ENCODE peak calls at places on chromosomes 13 and 19, in five cellular contexts. One of them, this sample, is unnamed.
A peak's percentile ranks its signal among the peaks of the same experiment; 100 is the strongest.

GRCh38 chr19:19595171-19595701 is 23.3 kb downstream of the PBX4 start:
- DNase-seq in left ventricle myocardium inferior: no peak
- DNase-seq in left colon: no peak
- DNase-seq in activated CD4-positive, alpha-beta T cell treated with anti-CD3 and anti-CD28 coated beads, Interleukin-2, amount 50 U/mL, for 48 hours: no peak
- DNase-seq in nephron progenitor cell: no peak
- DNase-seq in this sample: no peak

GRCh38 chr13:80379245-80379644 is 38.3 kb upstream of the SPRY2 start:
- DNase-seq in left ventricle myocardium inferior: no peak
- DNase-seq in left colon: no peak
- DNase-seq in activated CD4-positive, alpha-beta T cell treated with anti-CD3 and anti-CD28 coated beads, Interleukin-2, amount 50 U/mL, for 48 hours: no peak
- DNase-seq in nephron progenitor cell: no peak
- DNase-seq in this sample: no peak

GRCh38 chr19:16200038-16200775 is 2.5 kb downstream of the AP1M1 start:
- DNase-seq in left ventricle myocardium inferior: no peak
- DNase-seq in left colon: peak; percentile 3
- DNase-seq in activated CD4-positive, alpha-beta T cell treated with anti-CD3 and anti-CD28 coated beads, Interleukin-2, amount 50 U/mL, for 48 hours: no peak
- DNase-seq in nephron progenitor cell: no peak
- DNase-seq in this sample: peak; percentile 14

GRCh38 chr19:7074705-7075282 is 5.3 kb downstream of the ZNF557 start:
- DNase-seq in left ventricle myocardium inferior: no peak
- DNase-seq in left colon: no peak
- DNase-seq in activated CD4-positive, alpha-beta T cell treated with anti-CD3 and anti-CD28 coated beads, Interleukin-2, amount 50 U/mL, for 48 hours: no peak
- DNase-seq in nephron progenitor cell: no peak
- DNase-seq in this sample: no peak

GRCh38 chr13:51760592-51760991 is 43.4 kb downstream of the DHRS12 start:
- DNase-seq in left ventricle myocardium inferior: no peak
- DNase-seq in left colon: no peak
- DNase-seq in activated CD4-positive, alpha-beta T cell treated with anti-CD3 and anti-CD28 coated beads, Interleukin-2, amount 50 U/mL, for 48 hours: no peak
- DNase-seq in nephron progenitor cell: no peak
- DNase-seq in this sample: no peak

GRCh38 chr19:1975081-1975480 is 34.1 kb downstream of the CSNK1G2 start:
- DNase-seq in left ventricle myocardium inferior: no peak
- DNase-seq in left colon: no peak
- DNase-seq in activated CD4-positive, alpha-beta T cell treated with anti-CD3 and anti-CD28 coated beads, Interleukin-2, amount 50 U/mL, for 48 hours: no peak
- DNase-seq in nephron progenitor cell: no peak
- DNase-seq in this sample: no peak

GRCh38 chr13:113402471-113403254 is 38.7 kb upstream of the GRTP1 start:
- DNase-seq in left ventricle myocardium inferior: no peak
- DNase-seq in left colon: no peak
- DNase-seq in activated CD4-positive, alpha-beta T cell treated with anti-CD3 and anti-CD28 coated beads, Interleukin-2, amount 50 U/mL, for 48 hours: no peak
- DNase-seq in nephron progenitor cell: no peak
- DNase-seq in this sample: no peak

GRCh38 chr19:36213793-36214387 is 575 bp downstream of the ZNF565 start:
- DNase-seq in left ventricle myocardium inferior: no peak
- DNase-seq in left colon: no peak
- DNase-seq in activated CD4-positive, alpha-beta T cell treated with anti-CD3 and anti-CD28 coated beads, Interleukin-2, amount 50 U/mL, for 48 hours: no peak
- DNase-seq in nephron progenitor cell: no peak
- DNase-seq in this sample: no peak

GRCh38 chr19:8252922-8253589 is 43.9 kb downstream of the CERS4 start:
- DNase-seq in left ventricle myocardium inferior: peak; percentile 85
- DNase-seq in left colon: peak; percentile 88
- DNase-seq in activated CD4-positive, alpha-beta T cell treated with anti-CD3 and anti-CD28 coated beads, Interleukin-2, amount 50 U/mL, for 48 hours: peak; percentile 89
- DNase-seq in nephron progenitor cell: peak; percentile 95
- DNase-seq in this sample: peak; percentile 86

GRCh38 chr19:47377208-47377701 is 28.1 kb downstream of the DHX34 start:
- DNase-seq in left ventricle myocardium inferior: peak; percentile 80
- DNase-seq in left colon: no peak
- DNase-seq in activated CD4-positive, alpha-beta T cell treated with anti-CD3 and anti-CD28 coated beads, Interleukin-2, amount 50 U/mL, for 48 hours: no peak
- DNase-seq in nephron progenitor cell: no peak
- DNase-seq in this sample: no peak

GRCh38 chr13:49791753-49792549 is 531 bp downstream of the KPNA3 start:
- DNase-seq in left ventricle myocardium inferior: no peak
- DNase-seq in left colon: peak; percentile 69
- DNase-seq in activated CD4-positive, alpha-beta T cell treated with anti-CD3 and anti-CD28 coated beads, Interleukin-2, amount 50 U/mL, for 48 hours: peak; percentile 52
- DNase-seq in nephron progenitor cell: peak; percentile 67
- DNase-seq in this sample: peak; percentile 55

GRCh38 chr19:38411041-38411712 is 8.3 kb downstream of the FAM98C start:
- DNase-seq in left ventricle myocardium inferior: no peak
- DNase-seq in left colon: no peak
- DNase-seq in activated CD4-positive, alpha-beta T cell treated with anti-CD3 and anti-CD28 coated beads, Interleukin-2, amount 50 U/mL, for 48 hours: no peak
- DNase-seq in nephron progenitor cell: no peak
- DNase-seq in this sample: no peak

GRCh38 chr13:57546942-57547341 is 84.6 kb upstream of the PCDH17 start:
- DNase-seq in left ventricle myocardium inferior: no peak
- DNase-seq in left colon: no peak
- DNase-seq in activated CD4-positive, alpha-beta T cell treated with anti-CD3 and anti-CD28 coated beads, Interleukin-2, amount 50 U/mL, for 48 hours: no peak
- DNase-seq in nephron progenitor cell: no peak
- DNase-seq in this sample: no peak

GRCh38 chr19:16067205-16067938 is 8.9 kb upstream of the TPM4 start:
- DNase-seq in left ventricle myocardium inferior: no peak
- DNase-seq in left colon: peak; percentile 74
- DNase-seq in activated CD4-positive, alpha-beta T cell treated with anti-CD3 and anti-CD28 coated beads, Interleukin-2, amount 50 U/mL, for 48 hours: no peak
- DNase-seq in nephron progenitor cell: no peak
- DNase-seq in this sample: no peak

GRCh38 chr13:71255633-71256032 is 611.4 kb downstream of the DACH1 start:
- DNase-seq in left ventricle myocardium inferior: no peak
- DNase-seq in left colon: no peak
- DNase-seq in activated CD4-positive, alpha-beta T cell treated with anti-CD3 and anti-CD28 coated beads, Interleukin-2, amount 50 U/mL, for 48 hours: no peak
- DNase-seq in nephron progenitor cell: no peak
- DNase-seq in this sample: no peak

GRCh38 chr19:38844093-38844686 is 5.6 kb downstream of the HNRNPL start:
- DNase-seq in left ventricle myocardium inferior: no peak
- DNase-seq in left colon: no peak
- DNase-seq in activated CD4-positive, alpha-beta T cell treated with anti-CD3 and anti-CD28 coated beads, Interleukin-2, amount 50 U/mL, for 48 hours: no peak
- DNase-seq in nephron progenitor cell: no peak
- DNase-seq in this sample: no peak

GRCh38 chr19:45882652-45883585 is 3.0 kb downstream of the IRF2BP1 start:
- DNase-seq in left ventricle myocardium inferior: peak; percentile 73
- DNase-seq in left colon: peak; percentile 92
- DNase-seq in activated CD4-positive, alpha-beta T cell treated with anti-CD3 and anti-CD28 coated beads, Interleukin-2, amount 50 U/mL, for 48 hours: peak; percentile 92
- DNase-seq in nephron progenitor cell: peak; percentile 87
- DNase-seq in this sample: peak; percentile 89

GRCh38 chr19:46378268-46378667 is 31.4 kb downstream of the PPP5C start:
- DNase-seq in left ventricle myocardium inferior: no peak
- DNase-seq in left colon: no peak
- DNase-seq in activated CD4-positive, alpha-beta T cell treated with anti-CD3 and anti-CD28 coated beads, Interleukin-2, amount 50 U/mL, for 48 hours: no peak
- DNase-seq in nephron progenitor cell: no peak
- DNase-seq in this sample: no peak

GRCh38 chr13:112725346-112726017 is 35.6 kb downstream of the ATP11A start:
- DNase-seq in left ventricle myocardium inferior: no peak
- DNase-seq in left colon: no peak
- DNase-seq in activated CD4-positive, alpha-beta T cell treated with anti-CD3 and anti-CD28 coated beads, Interleukin-2, amount 50 U/mL, for 48 hours: peak; percentile 19
- DNase-seq in nephron progenitor cell: no peak
- DNase-seq in this sample: no peak

GRCh38 chr13:26305676-26306075 is 51.7 kb downstream of the CDK8 start:
- DNase-seq in left ventricle myocardium inferior: no peak
- DNase-seq in left colon: no peak
- DNase-seq in activated CD4-positive, alpha-beta T cell treated with anti-CD3 and anti-CD28 coated beads, Interleukin-2, amount 50 U/mL, for 48 hours: no peak
- DNase-seq in nephron progenitor cell: no peak
- DNase-seq in this sample: no peak

GRCh38 chr13:33743438-33744368 is 74.2 kb upstream of the RFC3 start:
- DNase-seq in left ventricle myocardium inferior: no peak
- DNase-seq in left colon: no peak
- DNase-seq in activated CD4-positive, alpha-beta T cell treated with anti-CD3 and anti-CD28 coated beads, Interleukin-2, amount 50 U/mL, for 48 hours: peak; percentile 16
- DNase-seq in nephron progenitor cell: no peak
- DNase-seq in this sample: peak; percentile 18

GRCh38 chr19:13629687-13630357 is 123.5 kb upstream of the CACNA1A start:
- DNase-seq in left ventricle myocardium inferior: no peak
- DNase-seq in left colon: no peak
- DNase-seq in activated CD4-positive, alpha-beta T cell treated with anti-CD3 and anti-CD28 coated beads, Interleukin-2, amount 50 U/mL, for 48 hours: peak; percentile 12
- DNase-seq in nephron progenitor cell: no peak
- DNase-seq in this sample: no peak

GRCh38 chr19:33535176-33535575 is 13.6 kb upstream of the PEPD start:
- DNase-seq in left ventricle myocardium inferior: no peak
- DNase-seq in left colon: no peak
- DNase-seq in activated CD4-positive, alpha-beta T cell treated with anti-CD3 and anti-CD28 coated beads, Interleukin-2, amount 50 U/mL, for 48 hours: no peak
- DNase-seq in nephron progenitor cell: no peak
- DNase-seq in this sample: no peak

GRCh38 chr19:58196911-58197616 is 14.2 kb downstream of the ZNF274 start:
- DNase-seq in left ventricle myocardium inferior: no peak
- DNase-seq in left colon: no peak
- DNase-seq in activated CD4-positive, alpha-beta T cell treated with anti-CD3 and anti-CD28 coated beads, Interleukin-2, amount 50 U/mL, for 48 hours: no peak
- DNase-seq in nephron progenitor cell: no peak
- DNase-seq in this sample: no peak

GRCh38 chr19:2371656-2372055 is 11.6 kb downstream of the TMPRSS9 start:
- DNase-seq in left ventricle myocardium inferior: no peak
- DNase-seq in left colon: no peak
- DNase-seq in activated CD4-positive, alpha-beta T cell treated with anti-CD3 and anti-CD28 coated beads, Interleukin-2, amount 50 U/mL, for 48 hours: no peak
- DNase-seq in nephron progenitor cell: no peak
- DNase-seq in this sample: no peak

GRCh38 chr19:29505034-29505824 is 20.6 kb upstream of the VSTM2B start:
- DNase-seq in left ventricle myocardium inferior: no peak
- DNase-seq in left colon: no peak
- DNase-seq in activated CD4-positive, alpha-beta T cell treated with anti-CD3 and anti-CD28 coated beads, Interleukin-2, amount 50 U/mL, for 48 hours: no peak
- DNase-seq in nephron progenitor cell: peak; percentile 29
- DNase-seq in this sample: no peak

GRCh38 chr13:81639984-81640582 is 1299.2 kb upstream of the SPRY2 start:
- DNase-seq in left ventricle myocardium inferior: no peak
- DNase-seq in left colon: no peak
- DNase-seq in activated CD4-positive, alpha-beta T cell treated with anti-CD3 and anti-CD28 coated beads, Interleukin-2, amount 50 U/mL, for 48 hours: no peak
- DNase-seq in nephron progenitor cell: peak; percentile 7
- DNase-seq in this sample: no peak

GRCh38 chr19:41697198-41697855 is 9.3 kb upstream of the CEACAM7 start:
- DNase-seq in left ventricle myocardium inferior: no peak
- DNase-seq in left colon: no peak
- DNase-seq in activated CD4-positive, alpha-beta T cell treated with anti-CD3 and anti-CD28 coated beads, Interleukin-2, amount 50 U/mL, for 48 hours: no peak
- DNase-seq in nephron progenitor cell: no peak
- DNase-seq in this sample: no peak

GRCh38 chr13:56201834-56202233 is 938.9 kb upstream of the PRR20A start:
- DNase-seq in left ventricle myocardium inferior: no peak
- DNase-seq in left colon: no peak
- DNase-seq in activated CD4-positive, alpha-beta T cell treated with anti-CD3 and anti-CD28 coated beads, Interleukin-2, amount 50 U/mL, for 48 hours: no peak
- DNase-seq in nephron progenitor cell: no peak
- DNase-seq in this sample: no peak

GRCh38 chr19:3006075-3006767 is 22.9 kb downstream of the TLE2 start:
- DNase-seq in left ventricle myocardium inferior: no peak
- DNase-seq in left colon: peak; percentile 43
- DNase-seq in activated CD4-positive, alpha-beta T cell treated with anti-CD3 and anti-CD28 coated beads, Interleukin-2, amount 50 U/mL, for 48 hours: peak; percentile 25
- DNase-seq in nephron progenitor cell: no peak
- DNase-seq in this sample: no peak

GRCh38 chr13:96768524-96768923 is 225.8 kb downstream of the OXGR1 start:
- DNase-seq in left ventricle myocardium inferior: no peak
- DNase-seq in left colon: no peak
- DNase-seq in activated CD4-positive, alpha-beta T cell treated with anti-CD3 and anti-CD28 coated beads, Interleukin-2, amount 50 U/mL, for 48 hours: no peak
- DNase-seq in nephron progenitor cell: no peak
- DNase-seq in this sample: no peak

GRCh38 chr19:1132625-1133383 is 29.0 kb downstream of the GPX4 start:
- DNase-seq in left ventricle myocardium inferior: no peak
- DNase-seq in left colon: no peak
- DNase-seq in activated CD4-positive, alpha-beta T cell treated with anti-CD3 and anti-CD28 coated beads, Interleukin-2, amount 50 U/mL, for 48 hours: peak; percentile 61
- DNase-seq in nephron progenitor cell: no peak
- DNase-seq in this sample: peak; percentile 40

GRCh38 chr13:24650157-24650556 is 30.1 kb upstream of the ATP12A start:
- DNase-seq in left ventricle myocardium inferior: no peak
- DNase-seq in left colon: peak; percentile 35
- DNase-seq in activated CD4-positive, alpha-beta T cell treated with anti-CD3 and anti-CD28 coated beads, Interleukin-2, amount 50 U/mL, for 48 hours: no peak
- DNase-seq in nephron progenitor cell: no peak
- DNase-seq in this sample: no peak

GRCh38 chr13:113138792-113139551 is 16.4 kb downstream of the F10 start:
- DNase-seq in left ventricle myocardium inferior: no peak
- DNase-seq in left colon: no peak
- DNase-seq in activated CD4-positive, alpha-beta T cell treated with anti-CD3 and anti-CD28 coated beads, Interleukin-2, amount 50 U/mL, for 48 hours: no peak
- DNase-seq in nephron progenitor cell: no peak
- DNase-seq in this sample: no peak

GRCh38 chr13:102970542-102970941 is 95.7 kb downstream of the SLC10A2 start:
- DNase-seq in left ventricle myocardium inferior: no peak
- DNase-seq in left colon: no peak
- DNase-seq in activated CD4-positive, alpha-beta T cell treated with anti-CD3 and anti-CD28 coated beads, Interleukin-2, amount 50 U/mL, for 48 hours: no peak
- DNase-seq in nephron progenitor cell: no peak
- DNase-seq in this sample: no peak

GRCh38 chr19:33627962-33628839 is 6.4 kb downstream of the CHST8 start:
- DNase-seq in left ventricle myocardium inferior: no peak
- DNase-seq in left colon: no peak
- DNase-seq in activated CD4-positive, alpha-beta T cell treated with anti-CD3 and anti-CD28 coated beads, Interleukin-2, amount 50 U/mL, for 48 hours: no peak
- DNase-seq in nephron progenitor cell: no peak
- DNase-seq in this sample: no peak

GRCh38 chr13:96958286-96958891 is 35.9 kb downstream of the OXGR1 start:
- DNase-seq in left ventricle myocardium inferior: no peak
- DNase-seq in left colon: no peak
- DNase-seq in activated CD4-positive, alpha-beta T cell treated with anti-CD3 and anti-CD28 coated beads, Interleukin-2, amount 50 U/mL, for 48 hours: no peak
- DNase-seq in nephron progenitor cell: peak; percentile 12
- DNase-seq in this sample: no peak

GRCh38 chr19:5586300-5587070 is 18.7 kb upstream of the TINCR start:
- DNase-seq in left ventricle myocardium inferior: no peak
- DNase-seq in left colon: no peak
- DNase-seq in activated CD4-positive, alpha-beta T cell treated with anti-CD3 and anti-CD28 coated beads, Interleukin-2, amount 50 U/mL, for 48 hours: no peak
- DNase-seq in nephron progenitor cell: no peak
- DNase-seq in this sample: no peak

GRCh38 chr13:99630269-99630898 is 129.1 kb downstream of the TM9SF2 start:
- DNase-seq in left ventricle myocardium inferior: no peak
- DNase-seq in left colon: no peak
- DNase-seq in activated CD4-positive, alpha-beta T cell treated with anti-CD3 and anti-CD28 coated beads, Interleukin-2, amount 50 U/mL, for 48 hours: no peak
- DNase-seq in nephron progenitor cell: no peak
- DNase-seq in this sample: no peak